ENCODE peak calls at places on chromosome 14, in six cellular contexts. One of them, this sample, is unnamed.

GRCh38 chr14:58697927-58698641 is 60.3 kb downstream of the DACT1 start:
- DNase-seq in fibroblast of pulmonary artery: no peak
- DNase-seq in mucosa of descending colon: peak
- DNase-seq in right lobe of liver: no peak
- DNase-seq in fibroblast of the aortic adventitia: no peak
- DNase-seq in GM13976: no peak
- DNase-seq in this sample: no peak

GRCh38 chr14:46717211-46717610 is 65.6 kb upstream of the RPL10L start:
- DNase-seq in GM13976: no peak
- DNase-seq in fibroblast of pulmonary artery: no peak
- DNase-seq in mucosa of descending colon: no peak
- DNase-seq in right lobe of liver: no peak
- DNase-seq in fibroblast of the aortic adventitia: no peak
- DNase-seq in this sample: no peak

GRCh38 chr14:59829941-59830734 is 40.4 kb downstream of the RTN1 start:
- DNase-seq in right lobe of liver: no peak
- DNase-seq in fibroblast of pulmonary artery: peak
- DNase-seq in GM13976: no peak
- DNase-seq in fibroblast of the aortic adventitia: peak
- DNase-seq in mucosa of descending colon: no peak
- DNase-seq in this sample: no peak

GRCh38 chr14:61894452-61895077 is 132.3 kb downstream of the SNAPC1 start:
- DNase-seq in fibroblast of pulmonary artery: peak
- DNase-seq in GM13976: peak
- DNase-seq in mucosa of descending colon: peak
- DNase-seq in right lobe of liver: peak
- DNase-seq in fibroblast of the aortic adventitia: peak
- DNase-seq in this sample: no peak

GRCh38 chr14:61631044-61631692 is 64.1 kb upstream of the HIF1A start:
- DNase-seq in right lobe of liver: no peak
- DNase-seq in fibroblast of pulmonary artery: no peak
- DNase-seq in fibroblast of the aortic adventitia: no peak
- DNase-seq in mucosa of descending colon: no peak
- DNase-seq in GM13976: no peak
- DNase-seq in this sample: no peak

GRCh38 chr14:36717363-36717762 is 55.7 kb downstream of the PAX9 start:
- DNase-seq in fibroblast of the aortic adventitia: no peak
- DNase-seq in mucosa of descending colon: no peak
- DNase-seq in GM13976: no peak
- DNase-seq in right lobe of liver: no peak
- DNase-seq in fibroblast of pulmonary artery: no peak
- DNase-seq in this sample: no peak

GRCh38 chr14:76977793-76978730 is 50.4 kb downstream of the IRF2BPL start:
- DNase-seq in right lobe of liver: peak
- DNase-seq in fibroblast of the aortic adventitia: peak
- DNase-seq in GM13976: peak
- DNase-seq in mucosa of descending colon: no peak
- DNase-seq in fibroblast of pulmonary artery: peak
- DNase-seq in this sample: no peak

GRCh38 chr14:104666981-104667380 is 22.4 kb upstream of the INF2 start:
- DNase-seq in mucosa of descending colon: no peak
- DNase-seq in GM13976: no peak
- DNase-seq in right lobe of liver: no peak
- DNase-seq in fibroblast of the aortic adventitia: no peak
- DNase-seq in fibroblast of pulmonary artery: no peak
- DNase-seq in this sample: no peak

GRCh38 chr14:100594625-100594951 is 7.4 kb upstream of the BEGAIN start:
- DNase-seq in mucosa of descending colon: no peak
- DNase-seq in fibroblast of pulmonary artery: no peak
- DNase-seq in right lobe of liver: no peak
- DNase-seq in fibroblast of the aortic adventitia: no peak
- DNase-seq in GM13976: no peak
- DNase-seq in this sample: peak

GRCh38 chr14:75258079-75258802 is 20.4 kb upstream of the FOS start:
- DNase-seq in fibroblast of pulmonary artery: peak
- DNase-seq in GM13976: peak
- DNase-seq in right lobe of liver: peak
- DNase-seq in mucosa of descending colon: no peak
- DNase-seq in fibroblast of the aortic adventitia: peak
- DNase-seq in this sample: no peak

GRCh38 chr14:51283402-51283825 is 43.4 kb downstream of the TMX1 start:
- DNase-seq in right lobe of liver: no peak
- DNase-seq in GM13976: peak
- DNase-seq in mucosa of descending colon: no peak
- DNase-seq in fibroblast of pulmonary artery: peak
- DNase-seq in fibroblast of the aortic adventitia: peak
- DNase-seq in this sample: no peak

GRCh38 chr14:97277711-97278110 is 480.5 kb downstream of the VRK1 start:
- DNase-seq in right lobe of liver: no peak
- DNase-seq in fibroblast of the aortic adventitia: no peak
- DNase-seq in GM13976: no peak
- DNase-seq in fibroblast of pulmonary artery: no peak
- DNase-seq in mucosa of descending colon: no peak
- DNase-seq in this sample: no peak

GRCh38 chr14:57071639-57072038 is 197.1 kb downstream of the EXOC5 start:
- DNase-seq in fibroblast of the aortic adventitia: no peak
- DNase-seq in mucosa of descending colon: no peak
- DNase-seq in right lobe of liver: no peak
- DNase-seq in GM13976: no peak
- DNase-seq in fibroblast of pulmonary artery: no peak
- DNase-seq in this sample: no peak

GRCh38 chr14:71586131-71586893 is 345.9 kb upstream of the RGS6 start:
- DNase-seq in mucosa of descending colon: no peak
- DNase-seq in fibroblast of pulmonary artery: peak
- DNase-seq in GM13976: no peak
- DNase-seq in fibroblast of the aortic adventitia: peak
- DNase-seq in right lobe of liver: no peak
- DNase-seq in this sample: no peak

DNA sequence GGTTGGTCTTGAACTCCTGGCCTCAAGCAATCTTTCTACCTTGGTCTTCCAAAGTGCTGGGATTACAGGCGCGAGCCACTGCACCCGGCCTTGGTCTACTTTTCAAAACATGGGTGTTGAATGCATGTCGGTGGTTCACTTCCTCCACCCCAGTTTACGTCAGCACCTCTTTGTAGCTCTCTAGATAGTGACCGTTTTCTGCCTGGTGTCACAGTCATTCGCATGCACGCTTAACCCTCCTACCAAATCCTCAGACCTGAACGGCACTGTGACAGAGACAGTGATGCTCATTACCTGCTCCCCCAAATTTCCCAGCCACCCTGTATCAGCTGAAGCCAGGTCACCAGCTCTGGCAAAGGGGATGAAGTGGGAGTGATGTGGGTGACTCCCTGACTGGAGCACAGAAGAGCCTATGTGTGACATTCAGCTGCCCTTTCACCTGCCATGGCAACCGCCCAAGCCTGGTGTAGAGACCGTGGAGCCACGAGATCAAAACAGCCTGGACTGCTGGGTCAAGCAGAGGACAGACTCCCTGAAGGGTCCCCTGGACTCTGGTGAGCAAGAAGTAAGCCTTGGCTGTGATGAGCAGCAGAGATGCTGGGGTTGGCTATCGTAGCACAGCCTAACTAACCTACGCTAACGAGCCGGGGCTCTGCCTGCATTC is 66.2 kb upstream of the GPR68 start:
- DNase-seq in fibroblast of pulmonary artery: no peak
- DNase-seq in right lobe of liver: no peak
- DNase-seq in GM13976: no peak
- DNase-seq in fibroblast of the aortic adventitia: no peak
- DNase-seq in mucosa of descending colon: no peak
- DNase-seq in this sample: no peak
- TF ChIP-seq CTCF in fibroblast of pulmonary artery: no peak
- TF ChIP-seq CTCF in right lobe of liver: no peak
- TF ChIP-seq CTCF in GM13976: no peak
- TF ChIP-seq CTCF in fibroblast of the aortic adventitia: no peak
- TF ChIP-seq CTCF in mucosa of descending colon: no peak
- TF ChIP-seq CTCF in this sample: no peak

DNA sequence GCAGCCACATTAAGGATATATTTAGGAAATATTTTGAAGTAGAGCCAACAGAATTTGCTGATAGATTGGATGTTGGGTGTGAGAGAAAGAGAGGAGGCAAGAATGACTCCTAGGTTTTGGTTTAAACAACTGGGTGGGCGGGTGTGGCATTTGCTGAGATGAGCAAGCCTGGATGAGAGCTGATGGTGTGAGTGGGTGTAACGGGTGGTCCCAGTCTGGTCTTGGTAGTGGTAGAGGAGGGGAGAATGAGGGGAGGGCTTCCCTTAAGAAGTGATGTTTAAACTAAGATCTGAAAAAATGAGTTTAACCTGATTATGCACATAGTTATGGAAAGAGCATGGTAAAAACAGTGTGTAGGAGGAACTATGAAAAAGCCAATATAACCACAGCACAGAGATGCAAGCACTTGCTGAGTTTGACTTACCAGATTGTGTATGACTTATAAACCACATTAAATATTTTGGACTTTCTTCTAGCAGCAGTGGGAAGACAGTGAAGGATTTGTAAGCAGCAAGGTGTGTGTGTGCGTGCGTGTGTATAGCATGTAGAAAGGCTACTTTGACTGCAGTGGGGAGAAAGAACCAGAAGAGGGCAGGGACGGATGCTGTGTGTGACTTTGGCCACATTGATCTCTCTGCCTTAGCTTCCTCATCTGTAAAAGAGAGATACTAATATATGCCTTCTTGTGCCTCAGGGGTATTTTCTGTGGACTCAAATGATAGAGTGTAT is 139.7 kb downstream of the PRIMA1 start:
- DNase-seq in right lobe of liver: no peak
- DNase-seq in GM13976: peak
- DNase-seq in fibroblast of pulmonary artery: no peak
- DNase-seq in fibroblast of the aortic adventitia: peak
- DNase-seq in mucosa of descending colon: peak
- DNase-seq in this sample: no peak
- TF ChIP-seq CTCF in right lobe of liver: no peak
- TF ChIP-seq CTCF in GM13976: peak
- TF ChIP-seq CTCF in fibroblast of pulmonary artery: no peak
- TF ChIP-seq CTCF in fibroblast of the aortic adventitia: no peak
- TF ChIP-seq CTCF in mucosa of descending colon: no peak
- TF ChIP-seq CTCF in this sample: peak

GRCh38 chr14:55867726-55868125 is 250.5 kb upstream of the PELI2 start:
- DNase-seq in right lobe of liver: no peak
- DNase-seq in GM13976: no peak
- DNase-seq in mucosa of descending colon: no peak
- DNase-seq in fibroblast of the aortic adventitia: peak
- DNase-seq in fibroblast of pulmonary artery: no peak
- DNase-seq in this sample: no peak

GRCh38 chr14:55869397-55870049 is 248.7 kb upstream of the PELI2 start:
- DNase-seq in right lobe of liver: no peak
- DNase-seq in fibroblast of the aortic adventitia: no peak
- DNase-seq in fibroblast of pulmonary artery: no peak
- DNase-seq in GM13976: no peak
- DNase-seq in mucosa of descending colon: no peak
- DNase-seq in this sample: no peak

DNA sequence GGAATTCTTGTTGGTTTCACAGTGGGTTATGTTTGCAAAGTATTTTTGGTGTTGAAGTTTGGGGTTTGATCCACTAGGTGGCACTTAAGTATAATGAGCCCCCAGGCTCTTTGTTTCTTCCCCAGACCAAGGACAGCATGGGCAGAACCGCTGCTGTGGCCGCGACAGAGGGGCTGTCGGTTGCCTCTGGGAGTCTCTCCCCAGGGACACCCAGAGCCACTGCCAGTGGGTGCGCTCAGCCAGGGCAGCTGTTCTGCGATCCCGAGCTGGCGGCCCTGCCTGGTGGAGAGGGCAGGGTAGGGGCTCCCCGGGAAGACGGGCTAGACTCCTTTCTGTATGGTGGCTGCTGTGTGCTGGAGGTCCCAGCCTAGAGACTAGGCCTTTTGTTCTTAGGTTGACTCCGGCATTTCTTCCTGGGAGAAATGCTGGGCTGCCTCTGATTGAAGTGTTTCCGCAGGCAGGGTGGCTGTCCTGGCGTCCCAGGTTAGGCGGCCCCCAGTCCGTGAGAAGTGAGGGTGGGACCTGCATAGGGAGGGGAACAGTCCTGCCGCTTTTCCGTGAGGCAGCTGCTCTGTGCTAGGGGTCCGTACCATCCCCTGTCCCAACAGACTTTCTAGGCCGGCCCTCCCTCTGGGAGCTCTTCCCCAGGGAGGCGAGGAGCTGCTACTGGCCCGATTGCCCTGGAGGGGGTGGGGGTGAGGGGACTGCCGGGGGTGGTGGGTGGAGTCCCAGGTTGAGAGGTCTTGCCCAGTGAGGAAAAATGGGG is 253.1 kb upstream of the PELI2 start:
- DNase-seq in GM13976: peak
- DNase-seq in mucosa of descending colon: no peak
- DNase-seq in fibroblast of pulmonary artery: no peak
- DNase-seq in right lobe of liver: no peak
- DNase-seq in fibroblast of the aortic adventitia: no peak
- DNase-seq in this sample: no peak
- TF ChIP-seq CTCF in GM13976: peak
- TF ChIP-seq CTCF in mucosa of descending colon: no peak
- TF ChIP-seq CTCF in fibroblast of pulmonary artery: no peak
- TF ChIP-seq CTCF in right lobe of liver: peak
- TF ChIP-seq CTCF in fibroblast of the aortic adventitia: no peak
- TF ChIP-seq CTCF in this sample: no peak

GRCh38 chr14:93619176-93619793 is 169.0 kb downstream of the PRIMA1 start:
- DNase-seq in mucosa of descending colon: peak
- DNase-seq in right lobe of liver: no peak
- DNase-seq in fibroblast of the aortic adventitia: peak
- DNase-seq in GM13976: peak
- DNase-seq in fibroblast of pulmonary artery: peak
- DNase-seq in this sample: no peak
- TF ChIP-seq CTCF in mucosa of descending colon: no peak
- TF ChIP-seq CTCF in right lobe of liver: peak
- TF ChIP-seq CTCF in fibroblast of the aortic adventitia: peak
- TF ChIP-seq CTCF in GM13976: peak
- TF ChIP-seq CTCF in fibroblast of pulmonary artery: peak
- TF ChIP-seq CTCF in this sample: peak

GRCh38 chr14:25537846-25538455 is 488.0 kb upstream of the STXBP6 start:
- DNase-seq in mucosa of descending colon: peak
- DNase-seq in fibroblast of the aortic adventitia: no peak
- DNase-seq in GM13976: no peak
- DNase-seq in fibroblast of pulmonary artery: no peak
- DNase-seq in right lobe of liver: no peak
- DNase-seq in this sample: no peak
- TF ChIP-seq CTCF in mucosa of descending colon: peak
- TF ChIP-seq CTCF in fibroblast of the aortic adventitia: no peak
- TF ChIP-seq CTCF in GM13976: no peak
- TF ChIP-seq CTCF in fibroblast of pulmonary artery: peak
- TF ChIP-seq CTCF in right lobe of liver: peak
- TF ChIP-seq CTCF in this sample: peak

This sample was measured in chondrocyte.